ENCODE peak calls at places on chromosomes 7 and 10, in five cellular contexts. L is sigmoid colon, E is bronchial epithelial cell, U is natural killer cell, J is SK-N-SH. C is an unnamed sample.

GRCh38 chr10:31171402-31172120 is 139.9 kb upstream of the ZNF438 start:
- DNase-seq in L (no peak), E (no peak), U (no peak), J (no peak), C (no peak)

GRCh38 chr7:52955522-52955921 is 79.9 kb upstream of the POM121L12 start:
- DNase-seq in L (no peak), E (no peak), U (no peak), J (peak; percentile 8), C (no peak)

GRCh38 chr7:40887099-40887498 is 752.3 kb downstream of the SUGCT start:
- DNase-seq in L (no peak), E (peak; percentile 75), U (no peak), J (no peak), C (no peak)

GRCh38 chr10:68899186-68899745 is 1.8 kb upstream of the DDX50 start:
- DNase-seq in L (no peak), E (no peak), U (no peak), J (no peak), C (no peak)

GRCh38 chr10:115572740-115573455 is 479.7 kb downstream of the ATRNL1 start:
- DNase-seq in L (no peak), E (no peak), U (no peak), J (peak; percentile 12), C (no peak)

GRCh38 chr7:16962986-16963385 is 81.2 kb upstream of the AGR3 start:
- DNase-seq in L (no peak), E (no peak), U (no peak), J (no peak), C (no peak)

GRCh38 chr7:24572421-24573007 is 738 bp upstream of the PALS2 start:
- DNase-seq in L (peak; percentile 67), E (peak; percentile 57), U (peak; percentile 25), J (peak; percentile 54), C (no peak)

GRCh38 chr10:88028654-88029053 is 165.2 kb downstream of the PTEN start:
- DNase-seq in L (no peak), E (no peak), U (no peak), J (peak; percentile 21), C (no peak)

GRCh38 chr7:134058980-134059379 is 68.2 kb upstream of the LRGUK start:
- DNase-seq in L (no peak), E (no peak), U (no peak), J (no peak), C (no peak)

GRCh38 chr10:121324678-121325213 is 273.5 kb downstream of the FGFR2 start:
- DNase-seq in L (no peak), E (peak; percentile 86), U (no peak), J (no peak), C (no peak)

GRCh38 chr7:100400041-100400440 is 26.8 kb downstream of the PILRA start:
- DNase-seq in L (no peak), E (no peak), U (no peak), J (no peak), C (no peak)

GRCh38 chr10:44281089-44281613 is 103.7 kb downstream of the CXCL12 start:
- DNase-seq in L (peak; percentile 94), E (no peak), U (no peak), J (no peak), C (no peak)

GRCh38 chr7:134737561-134738353 is 41.7 kb upstream of the CALD1 start:
- DNase-seq in L (peak; percentile 70), E (peak; percentile 35), U (no peak), J (no peak), C (no peak)

GRCh38 chr10:49360271-49361177 is 35.4 kb downstream of the DRGX start:
- DNase-seq in L (peak; percentile 40), E (no peak), U (no peak), J (peak; percentile 84), C (no peak)

GRCh38 chr7:134470864-134471263 is 12.0 kb upstream of the AKR1B1 start:
- DNase-seq in L (no peak), E (peak; percentile 95), U (no peak), J (no peak), C (no peak)

GRCh38 chr7:14321947-14322346 is 332.5 kb upstream of the ETV1 start:
- DNase-seq in L (no peak), E (no peak), U (no peak), J (no peak), C (no peak)

GRCh38 chr7:15686209-15686956 is at the start of gene MEOX2:
- DNase-seq in L (peak; percentile 90), E (no peak), U (no peak), J (peak; percentile 26), C (no peak)

GRCh38 chr7:106775552-106775936 is 89.5 kb upstream of the PIK3CG start:
- DNase-seq in L (no peak), E (peak; percentile 87), U (no peak), J (no peak), C (no peak)

GRCh38 chr10:130232361-130233360 is 96.5 kb downstream of the GLRX3 start:
- DNase-seq in L (peak; percentile 32), E (no peak), U (no peak), J (no peak), C (no peak)

GRCh38 chr10:70052462-70053211 is at the start of gene MACROH2A2:
- DNase-seq in L (peak; percentile 79), E (peak; percentile 54), U (no peak), J (peak; percentile 89), C (no peak)

GRCh38 chr10:34514290-34514689 is 300.8 kb downstream of the PARD3 start:
- DNase-seq in L (no peak), E (peak; percentile 86), U (no peak), J (no peak), C (no peak)

GRCh38 chr7:117871778-117872538 is 1.3 kb downstream of the CTTNBP2 start:
- DNase-seq in L (peak; percentile 68), E (no peak), U (no peak), J (peak; percentile 24), C (no peak)

GRCh38 chr7:72343991-72344390 is 68.1 kb downstream of the CALN1 start:
- DNase-seq in L (no peak), E (no peak), U (no peak), J (no peak), C (no peak)

GRCh38 chr7:122463631-122464030 is 159.1 kb upstream of the FEZF1 start:
- DNase-seq in L (no peak), E (no peak), U (no peak), J (no peak), C (no peak)

GRCh38 chr7:116404389-116404788 is 95.1 kb upstream of the CAV2 start:
- DNase-seq in L (no peak), E (no peak), U (no peak), J (no peak), C (no peak)

GRCh38 chr7:6438427-6438826 is 9.3 kb downstream of the DAGLB start:
- DNase-seq in L (no peak), E (no peak), U (no peak), J (no peak), C (no peak)

GRCh38 chr7:45295222-45295621 is 137.6 kb downstream of the RAMP3 start:
- DNase-seq in L (no peak), E (no peak), U (no peak), J (peak; percentile 39), C (peak; percentile 34)

GRCh38 chr10:100106865-100107264 is 25.2 kb upstream of the CPN1 start:
- DNase-seq in L (no peak), E (no peak), U (no peak), J (no peak), C (no peak)

GRCh38 chr10:100104300-100104699 is 22.6 kb upstream of the CPN1 start:
- DNase-seq in L (no peak), E (peak; percentile 55), U (no peak), J (no peak), C (no peak)

GRCh38 chr10:100103581-100103980 is 21.9 kb upstream of the CPN1 start:
- DNase-seq in L (no peak), E (peak; percentile 56), U (no peak), J (no peak), C (no peak)

GRCh38 chr10:100101526-100102076 is 19.9 kb upstream of the CPN1 start:
- DNase-seq in L (no peak), E (peak; percentile 82), U (no peak), J (no peak), C (no peak)

GRCh38 chr10:100100651-100101525 is 19.2 kb upstream of the CPN1 start:
- DNase-seq in L (no peak), E (peak; percentile 64), U (no peak), J (no peak), C (no peak)
- TF ChIP-seq CTCF in L (no peak), E (peak; percentile 51), U (no peak), J (peak; percentile 40), C (peak; percentile 14)

DNA sequence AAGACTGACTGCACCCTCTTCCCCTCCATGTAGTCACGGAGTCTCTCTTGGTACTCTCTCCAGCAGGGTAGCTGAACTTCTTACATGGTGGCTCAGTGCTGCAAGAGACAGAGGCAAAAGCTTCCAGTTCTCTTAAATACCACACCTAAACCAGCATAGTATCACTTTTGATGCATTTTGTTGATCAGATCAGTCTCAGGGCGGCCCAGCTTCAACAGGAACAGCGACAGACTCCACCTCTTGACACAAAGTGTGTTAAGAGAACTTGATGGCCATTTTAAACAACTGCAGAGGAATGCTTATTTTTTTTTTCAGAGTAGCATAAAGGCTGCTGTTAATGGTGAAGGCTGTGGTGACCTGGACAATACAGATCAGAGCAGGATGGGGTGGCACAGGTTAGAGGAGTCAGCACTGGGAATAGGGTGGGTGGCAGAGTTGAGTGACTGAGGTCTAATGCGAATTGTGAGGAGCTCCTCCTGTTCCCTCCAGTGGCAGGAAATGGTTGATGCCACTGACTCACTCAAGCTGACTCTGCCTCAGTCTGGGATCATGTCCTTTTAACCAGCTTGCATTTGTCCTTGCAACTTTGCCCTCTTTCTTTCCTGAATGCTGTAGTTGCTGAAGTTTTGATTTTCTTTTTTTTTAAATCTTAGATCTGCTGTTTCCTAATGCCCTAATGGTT is 17.3 kb downstream of the MGAM start:
- DNase-seq in L (no peak), E (peak; percentile 72), U (peak; percentile 22), J (no peak), C (no peak)
- TF ChIP-seq CTCF in L (no peak), E (peak; percentile 37), U (no peak), J (peak; percentile 36), C (no peak)

DNA sequence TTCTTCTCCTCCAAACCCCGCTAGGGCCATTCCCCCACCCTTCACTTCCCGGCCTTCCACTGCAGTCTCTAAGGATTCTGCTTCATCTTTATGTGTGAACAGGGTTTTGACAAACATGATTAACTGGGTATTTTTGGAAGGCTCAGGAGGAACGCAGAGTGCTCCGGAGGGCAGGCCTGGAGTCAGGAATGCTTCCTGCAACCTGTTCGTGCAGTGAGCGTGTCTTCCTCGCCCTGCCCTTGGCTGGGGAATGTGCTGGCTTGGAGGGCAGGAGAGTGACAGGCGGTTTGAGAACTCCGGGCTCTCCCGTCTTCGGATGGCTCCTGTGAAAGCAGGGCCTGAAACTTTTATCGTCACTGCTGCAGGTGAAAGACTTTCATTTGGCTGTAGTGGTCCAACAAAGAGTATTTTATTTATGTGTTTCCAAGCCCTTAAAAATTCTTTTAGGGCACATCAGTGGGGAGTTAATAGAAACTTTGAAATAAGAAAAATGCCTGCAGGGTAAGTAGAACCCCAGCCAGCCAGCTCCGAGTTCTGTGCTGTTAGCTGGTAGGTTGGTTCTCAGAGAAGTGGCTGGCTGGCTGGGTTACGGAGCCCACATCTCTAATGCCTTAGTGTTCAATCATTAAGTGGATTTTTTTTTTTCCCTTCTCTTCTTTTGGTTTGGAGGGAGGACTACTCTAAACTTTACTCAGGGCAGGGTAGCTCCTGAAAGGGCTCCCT is 51.0 kb downstream of the TCF7L2 start:
- DNase-seq in L (no peak), E (peak; percentile 47), U (no peak), J (no peak), C (no peak)
- TF ChIP-seq CTCF in L (peak; percentile 32), E (peak; percentile 67), U (no peak), J (no peak), C (no peak)

DNA sequence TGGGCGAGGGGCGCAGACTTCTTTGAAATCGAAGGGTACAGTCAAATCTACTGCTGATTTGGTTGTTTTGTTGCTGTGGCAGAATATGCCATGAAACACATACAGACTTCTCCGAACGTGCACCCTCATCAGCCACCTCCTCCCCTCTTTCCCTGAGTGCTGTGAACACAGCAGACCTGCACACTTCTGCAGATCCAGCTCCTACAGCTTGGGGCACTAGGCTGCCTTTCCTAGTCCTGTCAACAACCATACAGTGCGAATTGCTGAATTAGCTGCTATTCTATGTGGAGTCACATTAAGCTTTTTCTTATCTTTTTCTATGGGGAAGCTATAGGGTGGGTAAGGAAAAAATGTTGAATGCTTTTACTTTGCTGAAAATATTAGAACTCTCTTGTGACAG is 57.5 kb downstream of the COL17A1 start:
- DNase-seq in L (no peak), E (peak; percentile 55), U (no peak), J (peak; percentile 43), C (no peak)
- TF ChIP-seq CTCF in L (no peak), E (peak; percentile 60), U (no peak), J (peak; percentile 33), C (peak; percentile 30)

C was measured in D721Med.